ENCODE peak calls at places on chromosomes 6 and 20, in four cellular contexts. One of them, this sample, is unnamed.

GRCh38 chr6:12865782-12866181 is 149.2 kb downstream of the PHACTR1 start:
- DNase-seq in adrenal gland: no peak
- DNase-seq in body of pancreas: no peak
- DNase-seq in stomach: no peak
- DNase-seq in this sample: no peak

GRCh38 chr20:63265891-63266515 is 6.6 kb upstream of the ARFGAP1 start:
- DNase-seq in adrenal gland: no peak
- DNase-seq in body of pancreas: no peak
- DNase-seq in stomach: no peak
- DNase-seq in this sample: no peak

GRCh38 chr6:129786548-129786947 is 74.6 kb downstream of the TMEM244 start:
- DNase-seq in adrenal gland: no peak
- DNase-seq in body of pancreas: no peak
- DNase-seq in stomach: no peak
- DNase-seq in this sample: no peak

GRCh38 chr6:112475083-112475482 is 128.0 kb downstream of the RFPL4B start:
- DNase-seq in adrenal gland: no peak
- DNase-seq in body of pancreas: no peak
- DNase-seq in stomach: no peak
- DNase-seq in this sample: no peak

GRCh38 chr6:93036835-93037234 is 382.5 kb downstream of the EPHA7 start:
- DNase-seq in adrenal gland: no peak
- DNase-seq in body of pancreas: no peak
- DNase-seq in stomach: no peak
- DNase-seq in this sample: no peak

GRCh38 chr6:18262812-18263560 is 1.3 kb downstream of the DEK start:
- DNase-seq in adrenal gland: no peak
- DNase-seq in body of pancreas: no peak
- DNase-seq in stomach: no peak
- DNase-seq in this sample: no peak

GRCh38 chr6:145490068-145490467 is 245.3 kb downstream of the EPM2A start:
- DNase-seq in adrenal gland: no peak
- DNase-seq in body of pancreas: no peak
- DNase-seq in stomach: no peak
- DNase-seq in this sample: no peak

GRCh38 chr6:52015953-52016352 is 71.5 kb downstream of the PKHD1 start:
- DNase-seq in adrenal gland: no peak
- DNase-seq in body of pancreas: no peak
- DNase-seq in stomach: no peak
- DNase-seq in this sample: no peak

GRCh38 chr6:165658395-165659058 is 4.5 kb downstream of the PDE10A start:
- DNase-seq in adrenal gland: no peak
- DNase-seq in body of pancreas: no peak
- DNase-seq in stomach: peak
- DNase-seq in this sample: no peak

GRCh38 chr6:110054664-110055386 is 76.7 kb downstream of the GPR6 start:
- DNase-seq in adrenal gland: no peak
- DNase-seq in body of pancreas: no peak
- DNase-seq in stomach: no peak
- DNase-seq in this sample: no peak

GRCh38 chr20:34971038-34971872 is 15.6 kb downstream of the MYH7B start:
- DNase-seq in adrenal gland: no peak
- DNase-seq in body of pancreas: no peak
- DNase-seq in stomach: no peak
- DNase-seq in this sample: no peak

GRCh38 chr20:48818481-48818987 is 9.3 kb downstream of the PREX1 start:
- DNase-seq in adrenal gland: no peak
- DNase-seq in body of pancreas: no peak
- DNase-seq in stomach: no peak
- DNase-seq in this sample: no peak

GRCh38 chr20:63023071-63023835 is 16.5 kb upstream of the BHLHE23 start:
- DNase-seq in adrenal gland: no peak
- DNase-seq in body of pancreas: no peak
- DNase-seq in stomach: no peak
- DNase-seq in this sample: no peak

GRCh38 chr20:25223765-25224720 is 23.8 kb upstream of the PYGB start:
- DNase-seq in adrenal gland: no peak
- DNase-seq in body of pancreas: no peak
- DNase-seq in stomach: peak
- DNase-seq in this sample: no peak

GRCh38 chr20:48986899-48987298 is 59.2 kb upstream of the CSE1L start:
- DNase-seq in adrenal gland: no peak
- DNase-seq in body of pancreas: peak
- DNase-seq in stomach: no peak
- DNase-seq in this sample: no peak

GRCh38 chr20:46725186-46726165 is 16.0 kb downstream of the SLC2A10 start:
- DNase-seq in adrenal gland: no peak
- DNase-seq in body of pancreas: no peak
- DNase-seq in stomach: no peak
- DNase-seq in this sample: no peak

GRCh38 chr20:44642203-44643153 is 9.0 kb downstream of the ADA start:
- DNase-seq in adrenal gland: peak
- DNase-seq in body of pancreas: peak
- DNase-seq in stomach: peak
- DNase-seq in this sample: peak

GRCh38 chr20:9989066-9989724 is 45.6 kb upstream of the ANKEF1 start:
- DNase-seq in adrenal gland: no peak
- DNase-seq in body of pancreas: no peak
- DNase-seq in stomach: no peak
- DNase-seq in this sample: no peak

GRCh38 chr6:30150671-30151395 is 10.2 kb downstream of the TRIM10 start:
- DNase-seq in adrenal gland: no peak
- DNase-seq in body of pancreas: no peak
- DNase-seq in stomach: no peak
- DNase-seq in this sample: no peak

GRCh38 chr6:54440549-54440948 is 132.3 kb downstream of the TINAG start:
- DNase-seq in adrenal gland: no peak
- DNase-seq in body of pancreas: no peak
- DNase-seq in stomach: no peak
- DNase-seq in this sample: no peak

GRCh38 chr6:82567621-82568020 is 204.0 kb downstream of the TPBG start:
- DNase-seq in adrenal gland: no peak
- DNase-seq in body of pancreas: no peak
- DNase-seq in stomach: no peak
- DNase-seq in this sample: no peak

GRCh38 chr6:54291738-54292137 is 16.5 kb upstream of the TINAG start:
- DNase-seq in adrenal gland: no peak
- DNase-seq in body of pancreas: no peak
- DNase-seq in stomach: no peak
- DNase-seq in this sample: no peak

GRCh38 chr20:42981258-42981657 is 208.4 kb downstream of the PTPRT start:
- DNase-seq in adrenal gland: no peak
- DNase-seq in body of pancreas: no peak
- DNase-seq in stomach: no peak
- DNase-seq in this sample: no peak

GRCh38 chr6:44243345-44243744 is 3.6 kb upstream of the HSP90AB1 start:
- DNase-seq in adrenal gland: no peak
- DNase-seq in body of pancreas: no peak
- DNase-seq in stomach: no peak
- DNase-seq in this sample: no peak

GRCh38 chr6:7562769-7563168 is 21.3 kb downstream of the DSP start:
- DNase-seq in adrenal gland: no peak
- DNase-seq in body of pancreas: no peak
- DNase-seq in stomach: no peak
- DNase-seq in this sample: no peak

GRCh38 chr6:43247115-43247999 is 4.1 kb downstream of the TTBK1 start:
- DNase-seq in adrenal gland: peak
- DNase-seq in body of pancreas: peak
- DNase-seq in stomach: peak
- DNase-seq in this sample: peak

GRCh38 chr6:146200136-146200708 is 171.4 kb downstream of the GRM1 start:
- DNase-seq in adrenal gland: no peak
- DNase-seq in body of pancreas: no peak
- DNase-seq in stomach: no peak
- DNase-seq in this sample: no peak

GRCh38 chr6:31834367-31834703 is 6.8 kb downstream of the HSPA1B start:
- DNase-seq in adrenal gland: peak
- DNase-seq in body of pancreas: peak
- DNase-seq in stomach: peak
- DNase-seq in this sample: peak

GRCh38 chr6:111911428-111911827 is 38.2 kb upstream of the FYN start:
- DNase-seq in adrenal gland: no peak
- DNase-seq in body of pancreas: no peak
- DNase-seq in stomach: no peak
- DNase-seq in this sample: no peak

GRCh38 chr20:47950103-47950502 is 164.8 kb upstream of the SULF2 start:
- DNase-seq in adrenal gland: no peak
- DNase-seq in body of pancreas: peak
- DNase-seq in stomach: no peak
- DNase-seq in this sample: peak

GRCh38 chr6:169589293-169589692 is 112.5 kb downstream of the WDR27 start:
- DNase-seq in adrenal gland: no peak
- DNase-seq in body of pancreas: no peak
- DNase-seq in stomach: no peak
- DNase-seq in this sample: no peak

GRCh38 chr6:6218246-6219085 is 102.0 kb downstream of the F13A1 start:
- DNase-seq in adrenal gland: no peak
- DNase-seq in body of pancreas: no peak
- DNase-seq in stomach: no peak
- DNase-seq in this sample: no peak

GRCh38 chr6:163352011-163352685 is 62.4 kb upstream of the QKI start:
- DNase-seq in adrenal gland: no peak
- DNase-seq in body of pancreas: no peak
- DNase-seq in stomach: no peak
- DNase-seq in this sample: no peak

GRCh38 chr20:49446808-49447207 is 35.7 kb downstream of the KCNB1 start:
- DNase-seq in adrenal gland: peak
- DNase-seq in body of pancreas: peak
- DNase-seq in stomach: peak
- DNase-seq in this sample: peak

GRCh38 chr6:47130086-47130485 is 88.0 kb upstream of the ADGRF1 start:
- DNase-seq in adrenal gland: no peak
- DNase-seq in body of pancreas: no peak
- DNase-seq in stomach: no peak
- DNase-seq in this sample: no peak

GRCh38 chr20:35200255-35200654 is 26.2 kb upstream of the MMP24 start:
- DNase-seq in adrenal gland: no peak
- DNase-seq in body of pancreas: no peak
- DNase-seq in stomach: no peak
- DNase-seq in this sample: no peak

GRCh38 chr20:40689100-40689942 is at the start of gene MAFB:
- DNase-seq in adrenal gland: peak
- DNase-seq in body of pancreas: peak
- DNase-seq in stomach: peak
- DNase-seq in this sample: peak
- TF ChIP-seq POLR2A in adrenal gland: peak
- TF ChIP-seq POLR2A in body of pancreas: peak
- TF ChIP-seq POLR2A in stomach: no peak
- TF ChIP-seq POLR2A in this sample: peak

GRCh38 chr20:38429301-38429700 is 5.8 kb downstream of the SNHG17 start:
- DNase-seq in adrenal gland: no peak
- DNase-seq in body of pancreas: no peak
- DNase-seq in stomach: no peak
- DNase-seq in this sample: no peak
- TF ChIP-seq POLR2A in adrenal gland: no peak
- TF ChIP-seq POLR2A in body of pancreas: no peak
- TF ChIP-seq POLR2A in stomach: no peak
- TF ChIP-seq POLR2A in this sample: no peak

GRCh38 chr6:24666616-24667377 is at the start of the genes ACOT13 and TDP2:
- DNase-seq in adrenal gland: peak
- DNase-seq in body of pancreas: peak
- DNase-seq in stomach: peak
- DNase-seq in this sample: peak

GRCh38 chr6:24668997-24669361 is 2.1 kb downstream of the ACOT13 start:
- DNase-seq in adrenal gland: no peak
- DNase-seq in body of pancreas: no peak
- DNase-seq in stomach: no peak
- DNase-seq in this sample: no peak

GRCh38 chr6:24667378-24667803 is 514 bp downstream of the ACOT13 start:
- DNase-seq in adrenal gland: no peak
- DNase-seq in body of pancreas: peak
- DNase-seq in stomach: no peak
- DNase-seq in this sample: no peak

GRCh38 chr6:24664049-24664987 is 2.4 kb downstream of the TDP2 start:
- DNase-seq in adrenal gland: no peak
- DNase-seq in body of pancreas: no peak
- DNase-seq in stomach: no peak
- DNase-seq in this sample: no peak

GRCh38 chr6:24666097-24666615 is 543 bp downstream of the TDP2 start:
- DNase-seq in adrenal gland: no peak
- DNase-seq in body of pancreas: peak
- DNase-seq in stomach: peak
- DNase-seq in this sample: no peak
- TF ChIP-seq POLR2A in adrenal gland: no peak
- TF ChIP-seq POLR2A in body of pancreas: no peak
- TF ChIP-seq POLR2A in stomach: no peak
- TF ChIP-seq POLR2A in this sample: no peak

GRCh38 chr20:54132612-54133433 is 41.0 kb downstream of the CYP24A1 start:
- DNase-seq in adrenal gland: no peak
- DNase-seq in body of pancreas: no peak
- DNase-seq in stomach: no peak
- DNase-seq in this sample: peak
- TF ChIP-seq POLR2A in adrenal gland: no peak
- TF ChIP-seq POLR2A in body of pancreas: no peak
- TF ChIP-seq POLR2A in stomach: no peak
- TF ChIP-seq POLR2A in this sample: no peak

DNA sequence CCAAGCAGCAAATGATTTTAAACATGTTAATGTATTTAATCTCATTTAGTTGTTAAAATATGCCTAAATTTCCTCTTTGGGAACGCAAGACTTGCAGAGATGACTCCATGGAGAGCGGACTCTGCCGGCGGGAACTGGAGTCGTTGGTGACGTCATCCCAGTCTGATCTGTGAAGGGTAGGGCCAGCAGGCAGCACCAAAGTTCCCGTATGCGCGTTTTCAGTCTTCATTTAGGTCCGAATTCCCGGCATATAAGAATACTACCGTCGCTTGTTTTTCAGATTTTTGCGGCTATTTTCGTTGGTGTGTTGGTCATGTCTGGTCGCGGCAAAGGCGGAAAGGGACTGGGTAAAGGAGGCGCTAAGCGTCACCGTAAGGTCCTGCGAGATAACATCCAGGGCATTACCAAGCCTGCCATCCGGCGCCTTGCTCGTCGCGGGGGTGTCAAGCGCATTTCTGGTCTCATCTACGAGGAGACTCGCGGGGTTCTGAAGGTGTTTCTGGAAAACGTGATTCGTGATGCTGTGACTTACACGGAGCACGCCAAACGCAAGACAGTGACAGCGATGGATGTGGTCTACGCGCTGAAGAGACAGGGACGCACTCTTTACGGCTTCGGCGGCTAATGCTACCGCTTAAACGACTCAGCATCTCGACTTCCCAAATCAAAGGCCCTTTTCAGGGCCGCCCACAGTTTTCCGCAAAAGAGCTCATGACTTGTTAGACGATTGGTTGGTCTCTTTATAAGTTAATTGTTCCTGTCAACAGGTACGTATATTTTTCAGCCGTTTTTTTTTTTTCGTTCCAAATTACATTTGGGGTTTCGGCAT is 117.3 kb downstream of the HFE start:
- DNase-seq in adrenal gland: peak
- DNase-seq in body of pancreas: peak
- DNase-seq in stomach: peak
- DNase-seq in this sample: peak
- TF ChIP-seq POLR2A in adrenal gland: peak
- TF ChIP-seq POLR2A in body of pancreas: peak
- TF ChIP-seq POLR2A in stomach: no peak
- TF ChIP-seq POLR2A in this sample: peak

GRCh38 chr20:58213716-58214115 is 14.7 kb downstream of the ANKRD60 start:
- DNase-seq in adrenal gland: no peak
- DNase-seq in body of pancreas: no peak
- DNase-seq in stomach: no peak
- DNase-seq in this sample: no peak
- TF ChIP-seq POLR2A in adrenal gland: no peak
- TF ChIP-seq POLR2A in body of pancreas: no peak
- TF ChIP-seq POLR2A in stomach: no peak
- TF ChIP-seq POLR2A in this sample: no peak